ENCODE peak calls at places on chromosome 11, in six cellular contexts. One of them, this sample, is unnamed.

GRCh38 chr11:83865636-83866461 is 579.7 kb upstream of the CCDC90B start:
- DNase-seq in heart left ventricle: no peak
- DNase-seq in epithelial cell of esophagus: peak; percentile 23
- DNase-seq in right lobe of liver: no peak
- DNase-seq in GM23248: peak; percentile 39
- DNase-seq in left lung: no peak
- DNase-seq in this sample: no peak

GRCh38 chr11:22787565-22788162 is 41.9 kb downstream of the SVIP start:
- DNase-seq in heart left ventricle: no peak
- DNase-seq in epithelial cell of esophagus: peak; percentile 44
- DNase-seq in right lobe of liver: no peak
- DNase-seq in GM23248: peak; percentile 72
- DNase-seq in left lung: no peak
- DNase-seq in this sample: no peak

GRCh38 chr11:46306296-46306853 is 28.9 kb downstream of the CREB3L1 start:
- DNase-seq in heart left ventricle: no peak
- DNase-seq in epithelial cell of esophagus: no peak
- DNase-seq in right lobe of liver: no peak
- DNase-seq in GM23248: peak; percentile 62
- DNase-seq in left lung: no peak
- DNase-seq in this sample: peak; percentile 64

GRCh38 chr11:76626921-76627391 is 43.6 kb downstream of the LRRC32 start:
- DNase-seq in heart left ventricle: no peak
- DNase-seq in epithelial cell of esophagus: no peak
- DNase-seq in right lobe of liver: no peak
- DNase-seq in GM23248: peak; percentile 22
- DNase-seq in left lung: no peak
- DNase-seq in this sample: no peak

GRCh38 chr11:76120513-76121081 is 85.7 kb downstream of the WNT11 start:
- DNase-seq in heart left ventricle: peak; percentile 39
- DNase-seq in epithelial cell of esophagus: no peak
- DNase-seq in right lobe of liver: no peak
- DNase-seq in GM23248: no peak
- DNase-seq in left lung: no peak
- DNase-seq in this sample: no peak

GRCh38 chr11:74085542-74085892 is 76.6 kb upstream of the UCP3 start:
- DNase-seq in heart left ventricle: peak; percentile 20
- DNase-seq in epithelial cell of esophagus: peak; percentile 16
- DNase-seq in right lobe of liver: peak; percentile 30
- DNase-seq in GM23248: peak; percentile 22
- DNase-seq in left lung: peak; percentile 38
- DNase-seq in this sample: no peak

GRCh38 chr11:20110908-20111669 is 49.2 kb downstream of the DBX1 start:
- DNase-seq in heart left ventricle: no peak
- DNase-seq in epithelial cell of esophagus: peak; percentile 82
- DNase-seq in right lobe of liver: no peak
- DNase-seq in GM23248: peak; percentile 71
- DNase-seq in left lung: no peak
- DNase-seq in this sample: peak; percentile 17

GRCh38 chr11:95693298-95693697 is 96.3 kb downstream of the FAM76B start:
- DNase-seq in heart left ventricle: no peak
- DNase-seq in epithelial cell of esophagus: no peak
- DNase-seq in right lobe of liver: no peak
- DNase-seq in GM23248: no peak
- DNase-seq in left lung: no peak
- DNase-seq in this sample: no peak

GRCh38 chr11:32829680-32830412 is at the start of gene PRRG4:
- DNase-seq in heart left ventricle: peak; percentile 52
- DNase-seq in epithelial cell of esophagus: peak; percentile 91
- DNase-seq in right lobe of liver: peak; percentile 82
- DNase-seq in GM23248: peak; percentile 76
- DNase-seq in left lung: peak; percentile 83
- DNase-seq in this sample: peak; percentile 45

GRCh38 chr11:85767277-85767676 is 43.7 kb downstream of the SYTL2 start:
- DNase-seq in heart left ventricle: no peak
- DNase-seq in epithelial cell of esophagus: no peak
- DNase-seq in right lobe of liver: no peak
- DNase-seq in GM23248: no peak
- DNase-seq in left lung: no peak
- DNase-seq in this sample: no peak

GRCh38 chr11:114132427-114132826 is 72.9 kb downstream of the ZBTB16 start:
- DNase-seq in heart left ventricle: no peak
- DNase-seq in epithelial cell of esophagus: no peak
- DNase-seq in right lobe of liver: no peak
- DNase-seq in GM23248: peak; percentile 65
- DNase-seq in left lung: no peak
- DNase-seq in this sample: no peak

GRCh38 chr11:514606-515005 is 7.6 kb upstream of the RNH1 start:
- DNase-seq in heart left ventricle: peak; percentile 13
- DNase-seq in epithelial cell of esophagus: no peak
- DNase-seq in right lobe of liver: peak; percentile 18
- DNase-seq in GM23248: no peak
- DNase-seq in left lung: no peak
- DNase-seq in this sample: no peak

GRCh38 chr11:73978576-73979086 is 4.0 kb downstream of the UCP2 start:
- DNase-seq in heart left ventricle: no peak
- DNase-seq in epithelial cell of esophagus: no peak
- DNase-seq in right lobe of liver: no peak
- DNase-seq in GM23248: peak; percentile 64
- DNase-seq in left lung: no peak
- DNase-seq in this sample: no peak

GRCh38 chr11:2376751-2377451 is at the start of gene CD81:
- DNase-seq in heart left ventricle: peak; percentile 67
- DNase-seq in epithelial cell of esophagus: peak; percentile 48
- DNase-seq in right lobe of liver: peak; percentile 71
- DNase-seq in GM23248: peak; percentile 71
- DNase-seq in left lung: no peak
- DNase-seq in this sample: no peak

GRCh38 chr11:125062196-125062930 is 742 bp upstream of the SLC37A2 start:
- DNase-seq in heart left ventricle: no peak
- DNase-seq in epithelial cell of esophagus: no peak
- DNase-seq in right lobe of liver: no peak
- DNase-seq in GM23248: peak; percentile 19
- DNase-seq in left lung: no peak
- DNase-seq in this sample: no peak

GRCh38 chr11:10459029-10459970 is 4.2 kb downstream of the AMPD3 start:
- DNase-seq in heart left ventricle: no peak
- DNase-seq in epithelial cell of esophagus: no peak
- DNase-seq in right lobe of liver: no peak
- DNase-seq in GM23248: no peak
- DNase-seq in left lung: peak; percentile 61
- DNase-seq in this sample: no peak

GRCh38 chr11:57217053-57217452 is 20.0 kb downstream of the APLNR start:
- DNase-seq in heart left ventricle: peak; percentile 65
- DNase-seq in epithelial cell of esophagus: no peak
- DNase-seq in right lobe of liver: peak; percentile 40
- DNase-seq in GM23248: no peak
- DNase-seq in left lung: no peak
- DNase-seq in this sample: peak; percentile 17

GRCh38 chr11:128323381-128323780 is 264.0 kb downstream of the ETS1 start:
- DNase-seq in heart left ventricle: peak; percentile 26
- DNase-seq in epithelial cell of esophagus: peak; percentile 33
- DNase-seq in right lobe of liver: no peak
- DNase-seq in GM23248: peak; percentile 60
- DNase-seq in left lung: no peak
- DNase-seq in this sample: no peak

GRCh38 chr11:58068640-58069039 is 37.9 kb downstream of the OR6Q1 start:
- DNase-seq in heart left ventricle: no peak
- DNase-seq in epithelial cell of esophagus: no peak
- DNase-seq in right lobe of liver: no peak
- DNase-seq in GM23248: no peak
- DNase-seq in left lung: no peak
- DNase-seq in this sample: no peak

GRCh38 chr11:112113539-112114457 is 27.1 kb downstream of the SDHD start:
- DNase-seq in heart left ventricle: no peak
- DNase-seq in epithelial cell of esophagus: peak; percentile 69
- DNase-seq in right lobe of liver: no peak
- DNase-seq in GM23248: peak; percentile 80
- DNase-seq in left lung: no peak
- DNase-seq in this sample: no peak

GRCh38 chr11:73931039-73931645 is 19.7 kb upstream of the DNAJB13 start:
- DNase-seq in heart left ventricle: peak; percentile 29
- DNase-seq in epithelial cell of esophagus: peak; percentile 79
- DNase-seq in right lobe of liver: no peak
- DNase-seq in GM23248: peak; percentile 89
- DNase-seq in left lung: no peak
- DNase-seq in this sample: peak; percentile 28

DNA sequence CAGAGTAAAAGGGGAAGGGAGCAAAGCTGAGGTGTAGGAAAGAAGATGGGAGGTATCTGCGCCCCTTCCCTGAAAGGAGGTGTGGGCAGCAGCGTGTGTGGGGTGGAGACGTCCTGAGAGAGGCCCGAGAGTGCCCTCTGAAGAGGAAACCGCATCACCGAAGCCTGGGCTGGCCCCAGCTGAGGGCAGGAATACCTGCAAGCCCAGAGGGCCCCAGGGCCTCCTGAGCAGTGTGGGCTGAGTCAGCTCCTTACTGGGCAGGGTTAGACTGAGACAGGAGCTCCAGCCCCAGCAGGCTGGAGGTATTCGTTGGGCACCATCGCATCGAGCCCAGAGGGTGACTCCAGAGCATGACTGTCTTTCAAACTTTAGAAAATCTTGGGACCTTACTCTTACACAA is 534.0 kb upstream of the B3GAT1 start:
- DNase-seq in heart left ventricle: no peak
- DNase-seq in epithelial cell of esophagus: peak; percentile 47
- DNase-seq in right lobe of liver: no peak
- DNase-seq in GM23248: no peak
- DNase-seq in left lung: no peak
- DNase-seq in this sample: no peak
- H3K4me3 ChIP-seq in heart left ventricle: no peak overlapping the region
- H3K4me3 ChIP-seq in epithelial cell of esophagus: no peak overlapping the region
- H3K4me3 ChIP-seq in right lobe of liver: no peak overlapping the region
- H3K4me3 ChIP-seq in GM23248: no peak overlapping the region
- H3K4me3 ChIP-seq in left lung: no peak overlapping the region
- H3K4me3 ChIP-seq in this sample: no peak overlapping the region

DNA sequence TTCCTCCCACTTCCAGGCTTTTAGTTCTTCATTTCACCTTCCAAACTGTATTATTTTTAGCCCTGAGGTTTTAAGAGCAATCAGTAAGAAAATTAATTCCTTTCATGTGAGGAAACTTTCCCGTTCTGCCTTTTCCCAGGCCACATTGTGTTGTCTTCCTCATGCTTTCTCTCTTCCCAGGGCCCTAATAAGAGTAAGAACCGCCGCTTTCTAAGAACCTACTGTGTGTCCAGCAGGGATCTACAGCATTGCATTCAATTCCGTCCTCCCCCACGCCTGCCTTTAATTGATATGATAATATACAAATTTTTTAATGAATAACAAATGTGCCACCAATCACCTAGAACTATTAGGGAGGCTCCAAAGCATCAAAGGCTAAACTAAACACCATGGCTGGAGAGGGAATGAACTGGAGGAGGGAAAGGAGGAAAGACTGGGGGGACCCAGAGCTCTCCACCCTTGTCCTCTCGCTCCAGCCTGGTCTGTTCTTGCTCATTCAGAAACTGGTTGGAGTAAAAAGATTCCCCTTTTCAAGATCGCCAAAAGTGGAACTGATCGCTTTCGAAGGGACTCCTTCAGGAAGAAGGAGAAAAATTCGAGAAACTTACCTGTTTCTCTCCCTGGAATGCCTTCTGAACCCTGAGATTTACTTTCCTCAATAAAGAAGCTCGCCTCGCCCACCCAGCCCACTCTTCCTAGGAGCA is 46.8 kb downstream of the OR4D9 start:
- DNase-seq in heart left ventricle: no peak
- DNase-seq in epithelial cell of esophagus: no peak
- DNase-seq in right lobe of liver: no peak
- DNase-seq in GM23248: no peak
- DNase-seq in left lung: no peak
- DNase-seq in this sample: no peak
- H3K4me3 ChIP-seq in heart left ventricle: no peak overlapping the region
- H3K4me3 ChIP-seq in epithelial cell of esophagus: peak overlapping the region; percentile 25
- H3K4me3 ChIP-seq in right lobe of liver: no peak overlapping the region
- H3K4me3 ChIP-seq in GM23248: peak overlapping the region; percentile 87
- H3K4me3 ChIP-seq in left lung: no peak overlapping the region
- H3K4me3 ChIP-seq in this sample: peak overlapping the region; percentile 62

GRCh38 chr11:67455054-67455453 is at the start of gene CABP4:
- DNase-seq in heart left ventricle: no peak
- DNase-seq in epithelial cell of esophagus: no peak
- DNase-seq in right lobe of liver: no peak
- DNase-seq in GM23248: no peak
- DNase-seq in left lung: no peak
- DNase-seq in this sample: no peak

GRCh38 chr11:67450796-67451657 is 1.5 kb downstream of the GPR152 start:
- DNase-seq in heart left ventricle: no peak
- DNase-seq in epithelial cell of esophagus: no peak
- DNase-seq in right lobe of liver: no peak
- DNase-seq in GM23248: no peak
- DNase-seq in left lung: no peak
- DNase-seq in this sample: no peak

GRCh38 chr11:67453816-67454732 is 1.1 kb upstream of the CABP4 start:
- DNase-seq in heart left ventricle: no peak
- DNase-seq in epithelial cell of esophagus: no peak
- DNase-seq in right lobe of liver: no peak
- DNase-seq in GM23248: no peak
- DNase-seq in left lung: no peak
- DNase-seq in this sample: no peak

GRCh38 chr11:67451658-67451976 is 912 bp downstream of the GPR152 start:
- DNase-seq in heart left ventricle: peak; percentile 21
- DNase-seq in epithelial cell of esophagus: no peak
- DNase-seq in right lobe of liver: no peak
- DNase-seq in GM23248: no peak
- DNase-seq in left lung: no peak
- DNase-seq in this sample: no peak

GRCh38 chr11:67452141-67452952 is at the start of gene GPR152:
- DNase-seq in heart left ventricle: peak; percentile 47
- DNase-seq in epithelial cell of esophagus: no peak
- DNase-seq in right lobe of liver: no peak
- DNase-seq in GM23248: no peak
- DNase-seq in left lung: no peak
- DNase-seq in this sample: peak; percentile 63
- H3K4me3 ChIP-seq in heart left ventricle: peak within 1 kb of the TSS; percentile 31
- H3K4me3 ChIP-seq in epithelial cell of esophagus: no peak within 1 kb of the TSS
- H3K4me3 ChIP-seq in right lobe of liver: peak within 1 kb of the TSS; percentile 26
- H3K4me3 ChIP-seq in GM23248: no peak within 1 kb of the TSS
- H3K4me3 ChIP-seq in left lung: no peak within 1 kb of the TSS
- H3K4me3 ChIP-seq in this sample: peak within 1 kb of the TSS; percentile 27

DNA sequence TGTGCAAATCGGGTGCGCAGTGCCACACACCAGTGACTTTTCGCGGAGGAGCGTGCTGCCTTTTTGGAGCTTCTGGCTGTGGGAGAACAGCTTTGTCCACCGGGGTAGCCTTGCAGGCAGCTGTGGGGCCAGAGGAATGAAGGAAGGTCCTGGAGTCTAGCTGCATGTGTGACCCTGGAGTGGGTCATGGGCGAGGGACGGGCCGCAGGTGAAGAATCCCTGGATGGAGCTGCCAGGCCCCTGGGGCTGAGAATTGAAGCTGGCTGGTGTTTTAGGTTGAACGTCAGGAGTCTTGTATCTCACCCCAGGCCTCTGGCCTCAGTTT is 8.6 kb downstream of the CCND1 start:
- DNase-seq in heart left ventricle: no peak
- DNase-seq in epithelial cell of esophagus: no peak
- DNase-seq in right lobe of liver: no peak
- DNase-seq in GM23248: no peak
- DNase-seq in left lung: no peak
- DNase-seq in this sample: no peak
- H3K4me3 ChIP-seq in heart left ventricle: no peak overlapping the region
- H3K4me3 ChIP-seq in epithelial cell of esophagus: no peak overlapping the region
- H3K4me3 ChIP-seq in right lobe of liver: no peak overlapping the region
- H3K4me3 ChIP-seq in GM23248: no peak overlapping the region
- H3K4me3 ChIP-seq in left lung: no peak overlapping the region
- H3K4me3 ChIP-seq in this sample: no peak overlapping the region

GRCh38 chr11:36564376-36565032 is 3.3 kb upstream of the RAG1 start:
- DNase-seq in heart left ventricle: peak; percentile 47
- DNase-seq in epithelial cell of esophagus: peak; percentile 65
- DNase-seq in right lobe of liver: no peak
- DNase-seq in GM23248: peak; percentile 81
- DNase-seq in left lung: no peak
- DNase-seq in this sample: peak; percentile 10
- H3K4me3 ChIP-seq in heart left ventricle: peak overlapping the region; percentile 55
- H3K4me3 ChIP-seq in epithelial cell of esophagus: peak overlapping the region; percentile 23
- H3K4me3 ChIP-seq in right lobe of liver: peak overlapping the region; percentile 46
- H3K4me3 ChIP-seq in GM23248: peak overlapping the region; percentile 64
- H3K4me3 ChIP-seq in left lung: peak overlapping the region; percentile 5
- H3K4me3 ChIP-seq in this sample: no peak overlapping the region

This sample was measured in MG63.